ENCODE peak calls at places on chromosome 2, in seven cellular contexts. D is B cell, T is heart right ventricle, H is WERI-Rb-1, B is foreskin fibroblast, G is K562, Z is colonic mucosa. R is an unnamed sample.

GRCh38 chr2:138948070-138948539 is 167.9 kb upstream of the NXPH2 start:
- DNase-seq in T (peak; percentile 26), G (no peak), H (no peak), D (no peak), Z (no peak), B (peak; percentile 65), R (peak; percentile 88)

GRCh38 chr2:186755066-186755465 is 61.2 kb downstream of the FAM171B start:
- DNase-seq in Z (no peak), B (peak; percentile 3), D (no peak), H (no peak), G (no peak), T (no peak), R (no peak)

GRCh38 chr2:226378733-226379132 is 420.9 kb downstream of the IRS1 start:
- DNase-seq in H (no peak), B (peak; percentile 27), D (no peak), G (no peak), T (no peak), Z (no peak), R (no peak)

GRCh38 chr2:200603972-200604371 is 18.2 kb downstream of the AOX1 start:
- DNase-seq in H (no peak), Z (no peak), G (no peak), D (no peak), T (no peak), B (peak; percentile 70), R (peak; percentile 61)

GRCh38 chr2:186641807-186642321 is 52.0 kb upstream of the FAM171B start:
- DNase-seq in H (peak; percentile 32), T (peak; percentile 45), B (peak; percentile 64), Z (peak; percentile 25), G (peak; percentile 63), D (peak; percentile 38), R (peak; percentile 71)

GRCh38 chr2:180413331-180413730 is 406.2 kb upstream of the CWC22 start:
- DNase-seq in H (no peak), D (no peak), G (no peak), T (no peak), Z (peak; percentile 33), B (no peak), R (no peak)

GRCh38 chr2:190519975-190520767 is 14.4 kb downstream of the NEMP2 start:
- DNase-seq in T (no peak), G (no peak), B (no peak), H (no peak), Z (no peak), D (no peak), R (no peak)

GRCh38 chr2:23618696-23619530 is 233.9 kb downstream of the KLHL29 start:
- DNase-seq in B (no peak), H (no peak), G (no peak), D (no peak), Z (no peak), T (no peak), R (no peak)

GRCh38 chr2:54371461-54372065 is 84.6 kb upstream of the SPTBN1 start:
- DNase-seq in D (no peak), T (no peak), G (no peak), Z (no peak), H (no peak), B (no peak), R (no peak)

GRCh38 chr2:238700122-238700457 is 147.8 kb upstream of the TWIST2 start:
- DNase-seq in D (no peak), H (no peak), B (peak; percentile 63), Z (no peak), G (no peak), T (peak; percentile 41), R (no peak)

GRCh38 chr2:174486614-174487535 is at the start of gene GPR155:
- DNase-seq in H (peak; percentile 99), D (peak; percentile 97), Z (peak; percentile 100), T (peak; percentile 100), G (peak; percentile 99), B (peak; percentile 98), R (peak; percentile 75)
- TF ChIP-seq CTCF in H (peak; percentile 34), D (no peak), Z (no peak), T (peak; percentile 35), G (no peak), B (no peak), R (no peak)

DNA sequence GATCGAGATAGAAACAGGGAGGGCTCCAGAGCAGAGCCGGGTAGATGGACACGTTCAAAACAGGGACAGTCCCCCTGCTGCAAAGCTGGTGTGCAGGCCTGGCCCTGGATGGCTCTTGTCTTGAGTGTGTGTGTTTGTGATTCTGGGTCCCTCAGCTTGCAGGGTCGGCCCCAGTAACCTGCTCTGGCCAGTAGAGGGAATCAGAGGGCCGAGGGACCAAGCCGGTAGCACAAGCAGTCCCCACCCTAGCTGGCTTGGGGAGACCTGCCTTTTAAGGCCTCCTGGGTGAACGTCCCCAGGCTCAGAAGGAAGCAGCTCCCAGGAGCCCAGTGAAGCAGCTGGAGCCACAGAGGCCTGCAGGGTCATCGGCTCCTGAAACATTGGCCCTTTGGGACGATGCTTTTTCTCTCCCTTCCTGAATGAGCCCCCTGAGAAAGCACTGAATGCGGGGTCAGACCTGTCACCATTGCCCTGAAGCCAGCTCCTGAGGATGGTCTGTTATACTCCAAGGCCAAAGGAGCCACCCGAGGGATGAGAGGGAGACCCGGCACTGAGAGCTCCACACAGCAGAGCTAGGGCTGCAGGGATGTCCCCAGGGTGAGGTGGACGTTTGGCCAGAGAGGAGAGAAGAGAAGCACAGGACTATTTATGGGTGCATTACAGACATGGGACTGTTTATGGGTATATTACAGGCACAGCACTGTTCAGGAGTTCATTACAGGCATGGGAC is 15.4 kb upstream of the MLPH start:
- DNase-seq in D (peak; percentile 31), B (no peak), Z (no peak), T (peak; percentile 42), H (peak; percentile 58), G (peak; percentile 55), R (no peak)
- TF ChIP-seq CTCF in D (no peak), B (no peak), Z (peak; percentile 51), T (peak; percentile 71), H (peak; percentile 80), G (peak; percentile 59), R (peak; percentile 91)

DNA sequence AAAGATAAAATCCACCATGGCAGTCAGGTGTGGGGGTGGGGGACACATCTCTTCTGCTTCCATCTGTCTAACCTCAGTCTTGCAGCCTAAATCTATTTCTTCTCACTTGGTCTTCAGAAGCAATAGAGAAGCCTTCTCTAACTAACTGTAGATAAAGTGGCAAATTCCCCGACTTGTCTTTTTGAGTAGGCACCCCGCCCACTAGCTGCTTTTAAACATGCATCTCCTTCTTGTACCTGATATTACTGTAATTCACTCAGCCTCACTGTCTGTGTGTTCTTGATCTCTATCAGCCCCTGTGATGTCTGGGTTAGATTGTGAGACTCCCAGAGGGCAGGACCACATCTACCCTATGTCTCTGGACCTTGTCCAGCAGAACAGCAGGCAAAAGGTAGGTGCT is 6.8 kb downstream of the MARCHF4 start:
- DNase-seq in G (no peak), Z (no peak), B (no peak), T (no peak), D (no peak), H (no peak), R (no peak)
- TF ChIP-seq CTCF in G (no peak), Z (no peak), B (no peak), T (no peak), D (no peak), H (no peak), R (no peak)

GRCh38 chr2:132668986-132669853 is 785 bp downstream of the LYPD1 start:
- DNase-seq in Z (no peak), H (peak; percentile 44), D (no peak), G (no peak), B (no peak), T (no peak), R (no peak)
- TF ChIP-seq CTCF in Z (no peak), H (peak; percentile 84), D (no peak), G (no peak), B (no peak), T (no peak), R (no peak)

DNA sequence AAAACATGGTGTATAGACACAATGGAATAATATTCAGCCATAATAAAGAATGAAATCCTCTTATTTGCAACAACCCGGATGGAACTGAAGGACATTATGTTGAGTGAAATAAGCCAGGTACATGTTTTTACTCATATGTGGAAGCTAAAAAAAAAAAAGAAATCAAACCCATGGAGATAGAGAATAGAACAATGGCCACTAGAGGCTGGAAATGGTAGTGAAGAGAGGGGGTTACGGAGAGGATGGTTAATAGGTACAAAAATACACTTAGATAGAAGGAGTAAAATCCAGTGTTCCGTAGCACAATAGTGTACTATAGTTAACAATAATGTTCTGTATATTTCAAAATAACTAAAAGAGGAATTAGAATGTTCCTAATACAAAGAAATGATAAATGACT is 12.8 kb upstream of the KIAA2012 start:
- DNase-seq in G (no peak), D (no peak), Z (no peak), B (no peak), T (no peak), H (no peak), R (no peak)
- TF ChIP-seq CTCF in G (peak; percentile 32), D (peak; percentile 46), Z (no peak), B (no peak), T (peak; percentile 15), H (no peak), R (peak; percentile 57)

DNA sequence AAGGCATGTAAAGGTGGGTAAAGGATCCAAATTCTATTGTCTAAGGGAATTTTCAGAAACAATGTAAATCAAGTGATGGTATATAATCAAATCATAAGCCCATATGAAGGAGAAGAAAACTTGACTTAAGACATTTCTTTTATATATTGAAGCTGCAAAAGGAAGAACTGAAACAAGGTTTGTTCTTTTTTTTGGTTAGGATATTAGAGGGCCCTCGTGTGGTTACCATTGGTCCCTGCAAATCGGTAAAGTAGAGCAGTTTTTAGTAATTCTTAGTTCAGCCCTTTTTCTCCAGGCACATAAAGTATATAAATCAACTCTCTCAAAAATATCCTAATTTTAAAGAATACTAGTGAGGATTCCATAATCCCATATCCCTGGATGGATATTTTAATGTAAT is 105.6 kb upstream of the STK17B start:
- DNase-seq in G (peak; percentile 29), H (no peak), B (no peak), T (no peak), D (peak; percentile 74), Z (no peak), R (no peak)
- TF ChIP-seq CTCF in G (peak; percentile 56), H (peak; percentile 28), B (peak; percentile 62), T (peak; percentile 66), D (peak; percentile 82), Z (peak; percentile 43), R (peak; percentile 63)

GRCh38 chr2:31354837-31355236 is 59.7 kb downstream of the XDH start:
- DNase-seq in Z (no peak), B (no peak), T (no peak), D (no peak), H (no peak), G (no peak), R (no peak)
- TF ChIP-seq CTCF in Z (no peak), B (peak; percentile 23), T (no peak), D (no peak), H (peak; percentile 27), G (no peak), R (peak; percentile 39)

GRCh38 chr2:174138161-174138560 is 110.2 kb downstream of the OLA1 start:
- DNase-seq in T (no peak), G (peak; percentile 41), Z (no peak), B (no peak), H (no peak), D (no peak), R (no peak)
- TF ChIP-seq CTCF in T (peak; percentile 41), G (peak; percentile 38), Z (no peak), B (no peak), H (peak; percentile 56), D (no peak), R (peak; percentile 68)